ENCODE peak calls at places on chromosome 3, in eight cellular contexts. N is naive B cell; H is stimulated activated CD4-positive, alpha-beta T cell treated with anti-CD3 and anti-CD28 coated beads, Interleukin-2, amount 100 ng/mL, for 48 hours; Q is H9; A is NCI-H524; R is PC-9; L is sciatic nerve; J is WTC11. V is an unnamed sample.

GRCh38 chr3:140093742-140094141 is 158.8 kb downstream of the CLSTN2 start:
- DNase-seq in N (no peak), H (no peak), Q (no peak), A (peak), R (no peak), L (peak), J (no peak), V (no peak)

GRCh38 chr3:120642368-120642948 is 39.6 kb downstream of the HGD start:
- DNase-seq in N (no peak), H (no peak), Q (no peak), A (no peak), R (no peak), L (no peak), J (no peak), V (no peak)

GRCh38 chr3:184574552-184575430 is 13.2 kb downstream of the EPHB3 start:
- DNase-seq in N (no peak), H (no peak), Q (peak), A (peak), R (no peak), L (no peak), J (peak), V (no peak)

GRCh38 chr3:151209652-151210051 is 6.6 kb upstream of the GPR171 start:
- DNase-seq in N (no peak), H (no peak), Q (no peak), A (no peak), R (no peak), L (no peak), J (no peak), V (no peak)

GRCh38 chr3:149717391-149718056 is 34.8 kb downstream of the COMMD2 start:
- DNase-seq in N (peak), H (peak), Q (peak), A (peak), R (peak), L (peak), J (peak), V (peak)

GRCh38 chr3:14324224-14324944 is 78.0 kb upstream of the SLC6A6 start:
- DNase-seq in N (no peak), H (no peak), Q (no peak), A (no peak), R (peak), L (no peak), J (no peak), V (no peak)

GRCh38 chr3:107082527-107082926 is 294.7 kb upstream of the CCDC54 start:
- DNase-seq in N (no peak), H (no peak), Q (no peak), A (no peak), R (no peak), L (no peak), J (no peak), V (no peak)

GRCh38 chr3:155704041-155704440 is 40.8 kb downstream of the PLCH1 start:
- DNase-seq in N (no peak), H (no peak), Q (no peak), A (no peak), R (no peak), L (no peak), J (no peak), V (no peak)

GRCh38 chr3:64344721-64345207 is 119.5 kb upstream of the PRICKLE2 start:
- DNase-seq in N (no peak), H (no peak), Q (peak), A (no peak), R (peak), L (no peak), J (peak), V (no peak)

GRCh38 chr3:136255672-136256406 is 5.7 kb downstream of the PCCB start:
- DNase-seq in N (no peak), H (no peak), Q (no peak), A (no peak), R (no peak), L (no peak), J (no peak), V (no peak)

GRCh38 chr3:55516391-55517030 is 29.4 kb upstream of the WNT5A start:
- DNase-seq in N (no peak), H (no peak), Q (no peak), A (no peak), R (no peak), L (no peak), J (no peak), V (no peak)

GRCh38 chr3:119588112-119588511 is 8.8 kb downstream of the ADPRH start:
- DNase-seq in N (peak), H (peak), Q (no peak), A (no peak), R (no peak), L (peak), J (no peak), V (peak)

GRCh38 chr3:51964521-51964920 is 2.7 kb downstream of the PCBP4 start:
- DNase-seq in N (no peak), H (no peak), Q (no peak), A (peak), R (no peak), L (no peak), J (no peak), V (no peak)

GRCh38 chr3:52277972-52278509 is 408 bp downstream of the WDR82 start:
- DNase-seq in N (peak), H (peak), Q (no peak), A (peak), R (no peak), L (no peak), J (peak), V (peak)

GRCh38 chr3:189513281-189514151 is 117.7 kb upstream of the TP63 start:
- DNase-seq in N (no peak), H (no peak), Q (no peak), A (peak), R (peak), L (no peak), J (no peak), V (no peak)

GRCh38 chr3:171967137-171967783 is 72.1 kb upstream of the FNDC3B start:
- DNase-seq in N (no peak), H (no peak), Q (no peak), A (no peak), R (peak), L (no peak), J (no peak), V (no peak)

GRCh38 chr3:30618508-30618907 is 12.1 kb downstream of the TGFBR2 start:
- DNase-seq in N (no peak), H (no peak), Q (no peak), A (no peak), R (no peak), L (no peak), J (no peak), V (no peak)

GRCh38 chr3:62329970-62330369 is 43.4 kb downstream of the FEZF2 start:
- DNase-seq in N (no peak), H (no peak), Q (no peak), A (no peak), R (no peak), L (no peak), J (no peak), V (no peak)

GRCh38 chr3:156477306-156477705 is 77.6 kb downstream of the SSR3 start:
- DNase-seq in N (no peak), H (no peak), Q (peak), A (no peak), R (no peak), L (no peak), J (no peak), V (no peak)

GRCh38 chr3:51955175-51955892 is at the start of gene GPR62:
- DNase-seq in N (no peak), H (no peak), Q (no peak), A (no peak), R (no peak), L (peak), J (no peak), V (no peak)

GRCh38 chr3:142117052-142117451 is 32.3 kb downstream of the TFDP2 start:
- DNase-seq in N (no peak), H (no peak), Q (no peak), A (no peak), R (peak), L (no peak), J (no peak), V (no peak)